ENCODE peak calls at places on chromosomes 3 and 15, in four cellular contexts. One of them, this sample, is unnamed.

GRCh38 chr15:83549563-83549962 is 102.4 kb downstream of the SH3GL3 start:
- DNase-seq in astrocyte of the spinal cord: no peak
- DNase-seq in ovary: no peak
- DNase-seq in Peyer's patch: no peak
- DNase-seq in this sample: peak

GRCh38 chr3:11187678-11188077 is 33.4 kb downstream of the HRH1 start:
- DNase-seq in astrocyte of the spinal cord: no peak
- DNase-seq in ovary: no peak
- DNase-seq in Peyer's patch: no peak
- DNase-seq in this sample: peak

GRCh38 chr3:146196789-146197188 is 35.8 kb upstream of the PLOD2 start:
- DNase-seq in astrocyte of the spinal cord: no peak
- DNase-seq in ovary: no peak
- DNase-seq in Peyer's patch: no peak
- DNase-seq in this sample: no peak

GRCh38 chr3:122021811-122022401 is at the start of gene ILDR1:
- DNase-seq in astrocyte of the spinal cord: no peak
- DNase-seq in ovary: no peak
- DNase-seq in Peyer's patch: peak
- DNase-seq in this sample: no peak

GRCh38 chr3:70702132-70702531 is 389.7 kb upstream of the MDFIC2 start:
- DNase-seq in astrocyte of the spinal cord: no peak
- DNase-seq in ovary: no peak
- DNase-seq in Peyer's patch: no peak
- DNase-seq in this sample: peak

GRCh38 chr15:53072077-53072476 is 281.9 kb upstream of the ONECUT1 start:
- DNase-seq in astrocyte of the spinal cord: peak
- DNase-seq in ovary: no peak
- DNase-seq in Peyer's patch: peak
- DNase-seq in this sample: peak

GRCh38 chr3:155870945-155871745 is 695 bp downstream of the GMPS start:
- DNase-seq in astrocyte of the spinal cord: no peak
- DNase-seq in ovary: peak
- DNase-seq in Peyer's patch: peak
- DNase-seq in this sample: peak

GRCh38 chr3:179309225-179310109 is 13.4 kb upstream of the ZNF639 start:
- DNase-seq in astrocyte of the spinal cord: no peak
- DNase-seq in ovary: no peak
- DNase-seq in Peyer's patch: no peak
- DNase-seq in this sample: no peak

GRCh38 chr15:65028338-65028737 is 1.1 kb downstream of the MTFMT start:
- DNase-seq in astrocyte of the spinal cord: no peak
- DNase-seq in ovary: no peak
- DNase-seq in Peyer's patch: no peak
- DNase-seq in this sample: no peak

GRCh38 chr15:96353931-96354730 is 23.6 kb downstream of the NR2F2 start:
- DNase-seq in astrocyte of the spinal cord: peak
- DNase-seq in ovary: peak
- DNase-seq in Peyer's patch: no peak
- DNase-seq in this sample: peak
- TF ChIP-seq CTCF in astrocyte of the spinal cord: peak
- TF ChIP-seq CTCF in ovary: peak
- TF ChIP-seq CTCF in Peyer's patch: no peak
- TF ChIP-seq CTCF in this sample: peak

GRCh38 chr15:63501256-63502089 is 2.9 kb upstream of the USP3 start:
- DNase-seq in astrocyte of the spinal cord: peak
- DNase-seq in ovary: peak
- DNase-seq in Peyer's patch: peak
- DNase-seq in this sample: peak
- H3K4me3 ChIP-seq in astrocyte of the spinal cord: peak
- H3K4me3 ChIP-seq in ovary: peak
- H3K4me3 ChIP-seq in Peyer's patch: peak
- H3K4me3 ChIP-seq in this sample: peak

GRCh38 chr15:46354443-46354842 is 719.6 kb downstream of the SQOR start:
- DNase-seq in astrocyte of the spinal cord: no peak
- DNase-seq in ovary: no peak
- DNase-seq in Peyer's patch: no peak
- DNase-seq in this sample: no peak
- TF ChIP-seq CTCF in astrocyte of the spinal cord: no peak
- TF ChIP-seq CTCF in ovary: no peak
- TF ChIP-seq CTCF in Peyer's patch: no peak
- TF ChIP-seq CTCF in this sample: no peak

GRCh38 chr3:51955893-51956770 is 951 bp downstream of the GPR62 start:
- DNase-seq in astrocyte of the spinal cord: peak
- DNase-seq in ovary: peak
- DNase-seq in Peyer's patch: no peak
- DNase-seq in this sample: peak
- H3K4me3 ChIP-seq in astrocyte of the spinal cord: no peak
- H3K4me3 ChIP-seq in ovary: peak
- H3K4me3 ChIP-seq in Peyer's patch: peak
- H3K4me3 ChIP-seq in this sample: no peak

DNA sequence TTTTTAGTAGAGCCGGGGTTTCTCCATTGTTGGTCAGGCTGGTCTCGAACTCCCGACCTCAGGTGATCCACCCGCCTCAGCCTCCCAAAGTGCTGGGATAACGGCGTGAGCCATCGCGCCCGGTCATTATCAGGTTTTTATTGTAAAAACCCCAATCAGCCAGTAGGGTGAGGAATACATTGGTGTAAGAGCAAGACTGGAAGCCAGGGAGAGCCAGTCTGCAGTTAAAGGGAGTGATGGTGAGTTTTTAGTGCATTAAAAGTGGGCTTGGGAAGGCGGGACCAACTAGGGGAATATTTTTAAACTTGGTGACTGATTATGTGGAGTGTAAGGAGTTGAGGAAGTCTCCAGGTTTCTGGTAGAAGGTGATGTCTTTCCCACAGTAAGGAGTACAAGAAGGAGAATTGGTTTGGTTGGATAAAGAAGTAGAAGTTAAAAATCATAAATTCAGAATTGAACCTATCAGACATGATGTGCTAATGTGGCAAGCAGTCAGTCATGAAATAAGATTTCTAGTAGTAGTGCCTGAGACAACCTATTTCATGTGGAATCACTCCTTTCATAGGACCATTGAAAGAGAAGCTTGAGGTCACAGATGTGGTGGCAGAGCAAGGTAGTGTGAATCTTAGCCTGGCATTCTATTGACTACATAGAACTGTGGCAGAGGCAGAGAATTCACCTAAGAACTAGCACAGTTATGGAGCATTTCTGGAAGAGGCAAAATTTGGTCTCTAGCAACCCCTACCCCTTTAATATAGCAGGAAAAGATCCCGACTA is 2.4 kb upstream of the DCBLD2 start:
- DNase-seq in astrocyte of the spinal cord: peak
- DNase-seq in ovary: no peak
- DNase-seq in Peyer's patch: no peak
- DNase-seq in this sample: no peak
- TF ChIP-seq CTCF in astrocyte of the spinal cord: no peak
- TF ChIP-seq CTCF in ovary: no peak
- TF ChIP-seq CTCF in Peyer's patch: no peak
- TF ChIP-seq CTCF in this sample: no peak

DNA sequence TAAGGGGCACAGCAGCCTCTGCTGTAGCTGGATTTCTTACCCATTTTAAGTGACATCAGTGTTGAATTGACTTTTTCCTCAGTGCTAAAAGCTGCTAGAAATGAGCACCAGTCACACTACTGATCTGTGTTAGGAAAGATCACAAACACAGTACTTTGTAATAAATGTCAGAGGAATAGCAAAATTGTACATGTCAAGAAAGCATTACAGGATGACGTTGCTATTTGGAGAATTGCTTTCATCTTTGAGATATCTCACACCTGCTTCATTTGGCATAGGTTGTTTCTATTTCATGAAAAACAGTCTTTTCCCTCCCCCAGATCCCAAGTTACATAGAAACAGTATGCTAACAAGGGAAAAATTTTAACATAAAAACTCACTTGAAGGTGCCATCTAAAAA is 77.8 kb downstream of the SLC25A26 start:
- DNase-seq in astrocyte of the spinal cord: no peak
- DNase-seq in ovary: no peak
- DNase-seq in Peyer's patch: no peak
- DNase-seq in this sample: no peak
- H3K4me3 ChIP-seq in astrocyte of the spinal cord: no peak
- H3K4me3 ChIP-seq in ovary: no peak
- H3K4me3 ChIP-seq in Peyer's patch: no peak
- H3K4me3 ChIP-seq in this sample: no peak

DNA sequence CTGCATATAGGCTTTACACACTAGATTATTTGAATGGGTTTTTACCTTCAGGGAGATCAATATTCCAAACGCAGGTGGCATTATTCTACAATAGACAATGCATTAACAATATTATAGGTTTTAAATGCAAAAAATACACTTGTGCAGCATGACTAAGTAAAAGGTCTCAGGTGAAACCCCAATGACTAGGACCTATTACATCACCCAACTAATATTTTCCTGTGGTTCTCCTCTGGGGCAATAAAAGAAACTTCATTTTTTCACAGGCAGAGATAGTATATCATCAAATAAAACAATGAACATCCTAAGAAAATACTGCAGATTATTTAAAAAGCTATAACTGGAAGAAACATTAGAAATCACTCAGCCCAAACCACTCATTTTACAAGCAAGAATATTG is 375.3 kb downstream of the ROBO1 start:
- DNase-seq in astrocyte of the spinal cord: peak
- DNase-seq in ovary: no peak
- DNase-seq in Peyer's patch: no peak
- DNase-seq in this sample: no peak
- TF ChIP-seq CTCF in astrocyte of the spinal cord: no peak
- TF ChIP-seq CTCF in ovary: no peak
- TF ChIP-seq CTCF in Peyer's patch: no peak
- TF ChIP-seq CTCF in this sample: no peak

GRCh38 chr3:50503947-50504346 is 513 bp upstream of the CACNA2D2 start:
- DNase-seq in astrocyte of the spinal cord: no peak
- DNase-seq in ovary: peak
- DNase-seq in Peyer's patch: no peak
- DNase-seq in this sample: no peak
- H3K4me3 ChIP-seq in astrocyte of the spinal cord: no peak
- H3K4me3 ChIP-seq in ovary: peak
- H3K4me3 ChIP-seq in Peyer's patch: peak
- H3K4me3 ChIP-seq in this sample: no peak

GRCh38 chr3:161859057-161859456 is 362.4 kb downstream of the OTOL1 start:
- DNase-seq in astrocyte of the spinal cord: no peak
- DNase-seq in ovary: no peak
- DNase-seq in Peyer's patch: no peak
- DNase-seq in this sample: no peak

GRCh38 chr3:161859870-161860450 is 363.4 kb downstream of the OTOL1 start:
- DNase-seq in astrocyte of the spinal cord: no peak
- DNase-seq in ovary: no peak
- DNase-seq in Peyer's patch: no peak
- DNase-seq in this sample: no peak

GRCh38 chr3:161851941-161852566 is 355.4 kb downstream of the OTOL1 start:
- DNase-seq in astrocyte of the spinal cord: peak
- DNase-seq in ovary: no peak
- DNase-seq in Peyer's patch: peak
- DNase-seq in this sample: peak

GRCh38 chr3:161852744-161853143 is 356.1 kb downstream of the OTOL1 start:
- DNase-seq in astrocyte of the spinal cord: no peak
- DNase-seq in ovary: no peak
- DNase-seq in Peyer's patch: no peak
- DNase-seq in this sample: no peak

GRCh38 chr3:161854232-161854771 is 357.7 kb downstream of the OTOL1 start:
- DNase-seq in astrocyte of the spinal cord: peak
- DNase-seq in ovary: no peak
- DNase-seq in Peyer's patch: no peak
- DNase-seq in this sample: peak
- TF ChIP-seq CTCF in astrocyte of the spinal cord: peak
- TF ChIP-seq CTCF in ovary: no peak
- TF ChIP-seq CTCF in Peyer's patch: no peak
- TF ChIP-seq CTCF in this sample: no peak

This sample was measured in cardiac fibroblast.